ENCODE peak calls at places on chromosome 12, in seven cellular contexts. G, L, Y, R, D, P and T are unnamed samples.

GRCh38 chr12:98532687-98533304 is 17.4 kb downstream of the TMPO start:
- DNase-seq in R (peak), L (no peak), D (peak), G (no peak), Y (peak), P (no peak), T (no peak)

GRCh38 chr12:104133861-104134260 is 4.1 kb downstream of the NFYB start:
- DNase-seq in R (no peak), L (no peak), P (no peak), Y (peak), G (no peak), D (no peak), T (no peak)

GRCh38 chr12:20520572-20520971 is 152.2 kb downstream of the PDE3A start:
- DNase-seq in R (no peak), L (no peak), D (no peak), P (no peak), G (no peak), Y (no peak), T (no peak)

GRCh38 chr12:104519190-104519857 is 62.6 kb downstream of the CHST11 start:
- DNase-seq in Y (peak), P (no peak), R (no peak), L (no peak), D (no peak), G (no peak), T (no peak)

GRCh38 chr12:59119676-59120075 is 199.4 kb upstream of the LRIG3 start:
- DNase-seq in G (no peak), L (no peak), D (peak), P (no peak), R (no peak), Y (peak), T (no peak)

GRCh38 chr12:59372971-59373370 is 222.9 kb upstream of the SLC16A7 start:
- DNase-seq in P (no peak), D (no peak), L (peak), R (no peak), Y (peak), G (no peak), T (no peak)

GRCh38 chr12:133038310-133038709 is 1.0 kb downstream of the ZNF84 start:
- DNase-seq in L (no peak), R (no peak), G (no peak), Y (no peak), P (no peak), D (no peak), T (no peak)

GRCh38 chr12:55626154-55626553 is 10.5 kb upstream of the OR10P1 start:
- DNase-seq in R (no peak), Y (no peak), P (no peak), L (peak), D (no peak), G (no peak), T (no peak)

GRCh38 chr12:89959188-89959587 is 250.6 kb upstream of the ATP2B1 start:
- DNase-seq in L (no peak), G (no peak), R (no peak), D (no peak), Y (peak), P (no peak), T (no peak)

GRCh38 chr12:105573574-105573973 is 243.1 kb downstream of the C12orf75 start:
- DNase-seq in L (peak), P (no peak), Y (no peak), R (no peak), G (no peak), D (no peak), T (no peak)

GRCh38 chr12:68998036-68998435 is 65.1 kb upstream of the CPM start:
- DNase-seq in R (no peak), G (no peak), P (no peak), D (no peak), L (no peak), Y (no peak), T (no peak)

GRCh38 chr12:31120392-31121008 is 46.8 kb downstream of the DDX11 start:
- DNase-seq in R (no peak), D (no peak), L (no peak), Y (no peak), G (no peak), P (no peak), T (no peak)

GRCh38 chr12:66290716-66291200 is 11.5 kb upstream of the HELB start:
- DNase-seq in G (no peak), P (no peak), R (no peak), D (no peak), L (no peak), Y (no peak), T (no peak)

GRCh38 chr12:63911336-63911735 is 66.8 kb downstream of the SRGAP1 start:
- DNase-seq in P (no peak), L (no peak), R (no peak), G (no peak), Y (no peak), D (no peak), T (no peak)

GRCh38 chr12:132423251-132424117 is 66.5 kb upstream of the FBRSL1 start:
- DNase-seq in G (no peak), D (peak), P (no peak), Y (no peak), R (no peak), L (no peak), T (no peak)

GRCh38 chr12:116633515-116633914 is 74.3 kb downstream of the MAP1LC3B2 start:
- DNase-seq in P (no peak), G (no peak), R (no peak), D (no peak), L (no peak), Y (no peak), T (no peak)

GRCh38 chr12:1350055-1350933 is 244.1 kb downstream of the FBXL14 start:
- DNase-seq in D (peak), G (no peak), P (no peak), Y (peak), R (peak), L (peak), T (no peak)

GRCh38 chr12:68113644-68114043 is 45.9 kb downstream of the IFNG start:
- DNase-seq in Y (no peak), P (no peak), D (no peak), R (no peak), L (no peak), G (no peak), T (no peak)

GRCh38 chr12:113880993-113881392 is 85.1 kb downstream of the RBM19 start:
- DNase-seq in Y (no peak), G (no peak), D (no peak), P (no peak), L (no peak), R (no peak), T (no peak)

GRCh38 chr12:131113562-131113961 is 159.9 kb downstream of the ADGRD1 start:
- DNase-seq in P (no peak), Y (no peak), R (no peak), L (no peak), D (no peak), G (no peak), T (no peak)

GRCh38 chr12:104656921-104657320 is 200.2 kb downstream of the CHST11 start:
- DNase-seq in R (peak), D (no peak), G (no peak), Y (peak), P (peak), L (no peak), T (no peak)

GRCh38 chr12:3224530-3224903 is 147.3 kb downstream of the TSPAN9 start:
- DNase-seq in D (no peak), Y (no peak), P (no peak), R (no peak), G (no peak), L (no peak), T (no peak)

GRCh38 chr12:124543052-124543590 is 24.3 kb downstream of the NCOR2 start:
- DNase-seq in Y (peak), P (no peak), D (no peak), R (no peak), L (no peak), G (no peak), T (peak)

GRCh38 chr12:1918081-1918874 is at the start of gene CACNA2D4:
- DNase-seq in L (peak), R (no peak), D (no peak), P (no peak), Y (no peak), G (no peak), T (no peak)

GRCh38 chr12:48979602-48980388 is 1.7 kb downstream of the WNT1 start:
- DNase-seq in D (no peak), P (no peak), L (peak), R (no peak), Y (no peak), G (no peak), T (no peak)

GRCh38 chr12:18750087-18750486 is 12.2 kb downstream of the CAPZA3 start:
- DNase-seq in P (no peak), D (no peak), R (no peak), G (no peak), L (peak), Y (peak), T (no peak)

GRCh38 chr12:103771466-103771865 is 69.6 kb downstream of the NT5DC3 start:
- DNase-seq in G (no peak), D (peak), L (peak), R (peak), P (no peak), Y (peak), T (no peak)

GRCh38 chr12:78799679-78800078 is 64.9 kb upstream of the SYT1 start:
- DNase-seq in G (no peak), P (no peak), R (no peak), D (no peak), Y (no peak), L (peak), T (no peak)

GRCh38 chr12:12600659-12601058 is 11.0 kb upstream of the CREBL2 start:
- DNase-seq in G (no peak), Y (no peak), D (no peak), R (no peak), L (no peak), P (no peak), T (no peak)

GRCh38 chr12:44465139-44465538 is 411.0 kb downstream of the NELL2 start:
- DNase-seq in P (no peak), L (no peak), R (no peak), D (no peak), G (no peak), Y (no peak), T (no peak)

GRCh38 chr12:1662761-1663439 is 28.0 kb upstream of the ADIPOR2 start:
- DNase-seq in L (peak), G (no peak), Y (peak), R (no peak), P (no peak), D (no peak), T (no peak)

GRCh38 chr12:9346866-9347327 is 138.7 kb upstream of the PZP start:
- DNase-seq in L (no peak), Y (no peak), R (no peak), D (no peak), G (no peak), P (peak), T (no peak)

GRCh38 chr12:9906888-9907287 is 25.3 kb downstream of the CLEC2A start:
- DNase-seq in P (no peak), D (no peak), G (no peak), R (no peak), L (no peak), Y (no peak), T (no peak)

GRCh38 chr12:99053599-99054362 is 408.7 kb downstream of the APAF1 start:
- DNase-seq in G (no peak), P (no peak), R (no peak), L (no peak), Y (peak), D (no peak), T (no peak)

GRCh38 chr12:32508626-32509025 is 109.3 kb downstream of the FGD4 start:
- DNase-seq in P (no peak), L (no peak), Y (no peak), D (no peak), G (no peak), R (no peak), T (no peak)

GRCh38 chr12:52020539-52021336 is 14.0 kb downstream of the TAMALIN start:
- DNase-seq in R (no peak), L (peak), D (peak), Y (no peak), G (no peak), P (no peak), T (peak)

GRCh38 chr12:89665556-89665955 is 43.1 kb downstream of the ATP2B1 start:
- DNase-seq in G (no peak), Y (no peak), P (no peak), R (no peak), L (no peak), D (no peak), T (no peak)